ENCODE peak calls at places on chromosomes 3 and 15, in five cellular contexts. E, V, C, L and R are unnamed samples.

GRCh38 chr3:181764544-181764943 is 52.8 kb downstream of the SOX2 start:
- DNase-seq in E (no peak), V (no peak), C (no peak), L (no peak), R (no peak)

GRCh38 chr3:81452406-81452805 is 309.0 kb downstream of the GBE1 start:
- DNase-seq in E (no peak), V (no peak), C (no peak), L (no peak), R (no peak)

GRCh38 chr3:87625911-87626310 is 349.5 kb upstream of the POU1F1 start:
- DNase-seq in E (no peak), V (no peak), C (no peak), L (no peak), R (no peak)

GRCh38 chr3:73409405-73409804 is 215.3 kb downstream of the PDZRN3 start:
- DNase-seq in E (no peak), V (no peak), C (peak; percentile 84), L (no peak), R (no peak)

GRCh38 chr3:188899887-188900286 is 271.9 kb upstream of the TPRG1 start:
- DNase-seq in E (no peak), V (no peak), C (no peak), L (no peak), R (no peak)

GRCh38 chr3:25604107-25604805 is 60.5 kb downstream of the TOP2B start:
- DNase-seq in E (no peak), V (no peak), C (peak; percentile 57), L (no peak), R (no peak)

GRCh38 chr3:46416134-46417119 is 9.4 kb downstream of the CCRL2 start:
- DNase-seq in E (no peak), V (no peak), C (no peak), L (no peak), R (no peak)

GRCh38 chr3:52530918-52531635 is 2.6 kb downstream of the NT5DC2 start:
- DNase-seq in E (no peak), V (peak; percentile 25), C (no peak), L (peak; percentile 17), R (no peak)

GRCh38 chr15:88661041-88661765 is 22.4 kb downstream of the ISG20 start:
- DNase-seq in E (no peak), V (no peak), C (no peak), L (no peak), R (no peak)

GRCh38 chr15:63896336-63897115 is 62.8 kb upstream of the HERC1 start:
- DNase-seq in E (no peak), V (peak; percentile 31), C (peak; percentile 79), L (peak; percentile 83), R (peak; percentile 85)

GRCh38 chr3:30319713-30320112 is 286.7 kb upstream of the TGFBR2 start:
- DNase-seq in E (no peak), V (no peak), C (peak; percentile 79), L (no peak), R (no peak)

GRCh38 chr15:28996289-28996688 is 110.5 kb downstream of the APBA2 start:
- DNase-seq in E (no peak), V (no peak), C (no peak), L (no peak), R (no peak)

GRCh38 chr15:69626095-69627066 is 173.8 kb downstream of the RPLP1 start:
- DNase-seq in E (no peak), V (no peak), C (no peak), L (no peak), R (no peak)

GRCh38 chr3:188915137-188915536 is 256.6 kb upstream of the TPRG1 start:
- DNase-seq in E (no peak), V (no peak), C (no peak), L (no peak), R (no peak)

GRCh38 chr3:150073031-150073430 is 102.3 kb upstream of the PFN2 start:
- DNase-seq in E (no peak), V (no peak), C (no peak), L (no peak), R (no peak)

GRCh38 chr3:44326035-44326434 is 12.5 kb upstream of the TCAIM start:
- DNase-seq in E (no peak), V (no peak), C (peak; percentile 10), L (no peak), R (no peak)

GRCh38 chr15:92693922-92694331 is 38.4 kb upstream of the FAM174B start:
- DNase-seq in E (no peak), V (no peak), C (no peak), L (no peak), R (no peak)

GRCh38 chr3:111610189-111610588 is 15.0 kb upstream of the ZBED2 start:
- DNase-seq in E (no peak), V (no peak), C (no peak), L (peak; percentile 10), R (no peak)

GRCh38 chr3:150278843-150279341 is 129.2 kb upstream of the TSC22D2 start:
- DNase-seq in E (no peak), V (no peak), C (no peak), L (no peak), R (no peak)

GRCh38 chr15:62495670-62496328 is 330.7 kb upstream of the C2CD4B start:
- DNase-seq in E (peak; percentile 11), V (no peak), C (peak; percentile 94), L (no peak), R (no peak)

GRCh38 chr3:1696654-1697275 is 401.9 kb upstream of the CNTN4 start:
- DNase-seq in E (no peak), V (no peak), C (no peak), L (no peak), R (no peak)

GRCh38 chr15:100844167-100844566 is 35.5 kb upstream of the ALDH1A3 start:
- DNase-seq in E (no peak), V (no peak), C (no peak), L (no peak), R (no peak)

GRCh38 chr15:96693990-96694517 is 363.6 kb downstream of the NR2F2 start:
- DNase-seq in E (no peak), V (no peak), C (no peak), L (no peak), R (no peak)

GRCh38 chr3:17967111-17967510 is 224.7 kb upstream of the TBC1D5 start:
- DNase-seq in E (no peak), V (no peak), C (no peak), L (no peak), R (no peak)

GRCh38 chr3:58640700-58641372 is 25.7 kb downstream of the FAM3D start:
- DNase-seq in E (peak; percentile 44), V (peak; percentile 70), C (peak; percentile 56), L (peak; percentile 78), R (peak; percentile 87)

GRCh38 chr15:40500584-40501330 is 30.0 kb downstream of the CHST14 start:
- DNase-seq in E (no peak), V (no peak), C (peak; percentile 40), L (no peak), R (no peak)

GRCh38 chr15:91860498-91860897 is 7.0 kb downstream of the SLCO3A1 start:
- DNase-seq in E (no peak), V (no peak), C (no peak), L (no peak), R (no peak)

GRCh38 chr3:167684389-167684993 is 30.7 kb upstream of the WDR49 start:
- DNase-seq in E (peak; percentile 21), V (no peak), C (peak; percentile 14), L (peak; percentile 38), R (peak; percentile 35)

GRCh38 chr3:156602424-156602823 is 47.5 kb upstream of the SSR3 start:
- DNase-seq in E (no peak), V (no peak), C (peak; percentile 40), L (peak; percentile 54), R (peak; percentile 57)

GRCh38 chr3:107458871-107459270 is 63.9 kb upstream of the BBX start:
- DNase-seq in E (no peak), V (no peak), C (no peak), L (no peak), R (no peak)

GRCh38 chr3:17233398-17233800 is 348.6 kb downstream of the PLCL2 start:
- DNase-seq in E (peak; percentile 40), V (no peak), C (peak; percentile 28), L (peak; percentile 36), R (peak; percentile 28)

GRCh38 chr15:69160141-69160975 is at the start of gene GLCE:
- DNase-seq in E (peak; percentile 92), V (peak; percentile 96), C (peak; percentile 96), L (peak; percentile 98), R (peak; percentile 99)

DNA sequence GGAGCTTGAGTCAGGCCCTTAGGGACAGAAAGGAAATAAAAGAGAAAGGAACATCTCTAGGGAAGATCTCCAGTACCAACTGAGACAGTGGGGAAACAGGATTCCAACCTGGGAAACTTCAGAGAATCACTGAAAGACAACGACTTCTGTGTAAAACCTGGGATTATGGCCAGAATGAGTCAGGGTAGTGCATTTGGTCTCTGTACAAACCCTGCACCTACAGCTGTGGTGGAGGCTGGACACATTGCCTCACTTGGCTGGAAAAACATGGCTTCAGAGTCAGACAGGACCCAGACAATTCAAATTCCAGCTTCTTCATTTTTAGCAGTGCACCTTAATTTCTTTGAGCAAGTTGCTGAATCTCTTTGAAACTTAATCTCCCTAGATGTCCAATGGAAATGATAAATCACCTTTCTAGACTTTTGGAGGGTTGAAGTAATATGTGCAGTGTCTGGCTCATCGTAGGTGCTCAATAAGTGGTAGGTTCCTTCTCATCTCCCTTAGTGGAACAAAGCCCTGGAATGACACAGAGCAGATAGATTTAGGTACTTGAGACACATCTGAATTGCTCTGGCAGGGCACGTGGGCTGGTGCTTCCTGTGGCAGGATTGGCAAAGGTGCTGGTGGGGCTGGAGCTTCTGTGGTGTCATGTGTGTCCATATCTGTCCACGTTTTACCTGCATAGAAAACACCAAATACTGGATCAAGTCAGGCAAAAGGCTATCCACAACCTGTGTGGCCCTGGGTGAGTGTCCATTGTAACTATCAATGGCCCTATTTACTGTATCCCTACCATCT is 6.1 kb upstream of the CLSTN2 start:
- DNase-seq in E (no peak), V (no peak), C (no peak), L (no peak), R (no peak)
- TF ChIP-seq CTCF in E (no peak), V (no peak), C (no peak), L (no peak), R (no peak)

DNA sequence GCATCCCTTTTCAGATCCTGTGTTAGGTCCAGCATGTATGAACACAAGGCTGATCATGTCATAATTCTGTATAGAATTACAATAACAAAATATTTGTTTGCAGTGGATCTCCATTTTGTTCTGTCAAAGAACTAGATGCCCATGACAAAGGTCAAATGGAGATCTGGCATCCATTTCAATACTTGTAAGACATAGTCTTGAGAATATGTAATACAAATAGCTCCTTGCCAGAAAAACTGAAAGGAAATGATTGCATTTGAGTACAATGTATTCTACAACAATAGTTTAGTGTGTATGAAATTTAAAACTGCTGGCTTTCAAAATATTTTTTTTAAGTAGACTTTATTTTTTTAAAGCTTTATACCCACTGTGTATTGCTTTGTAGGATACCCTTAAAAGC is 101.1 kb downstream of the CMSS1 start:
- DNase-seq in E (no peak), V (no peak), C (no peak), L (no peak), R (no peak)
- TF ChIP-seq CTCF in E (no peak), V (no peak), C (no peak), L (no peak), R (no peak)

DNA sequence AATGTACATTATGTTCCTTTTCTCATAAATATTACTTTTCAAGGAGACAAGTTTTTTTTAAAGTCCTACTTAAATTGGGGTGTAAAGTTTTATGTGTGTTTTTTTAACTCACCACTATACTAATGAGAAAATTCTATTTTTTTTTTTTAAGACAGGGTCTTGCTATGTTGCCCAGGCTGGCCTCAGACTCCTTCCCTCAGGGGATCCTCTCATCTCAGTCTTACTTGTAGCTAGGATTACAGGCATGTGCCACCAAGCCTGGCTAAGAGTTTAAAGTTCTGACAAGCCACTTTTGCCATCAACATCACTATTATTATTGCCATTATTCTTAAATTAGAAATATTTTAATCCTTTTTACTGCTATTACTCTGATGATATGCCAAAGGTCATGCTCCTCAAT is 7.7 kb downstream of the TSPAN3 start:
- DNase-seq in E (no peak), V (no peak), C (no peak), L (no peak), R (no peak)
- TF ChIP-seq CTCF in E (no peak), V (no peak), C (no peak), L (no peak), R (no peak)

GRCh38 chr15:33074942-33075341 is 119.6 kb downstream of the FMN1 start:
- DNase-seq in E (no peak), V (no peak), C (no peak), L (no peak), R (no peak)
- TF ChIP-seq CTCF in E (no peak), V (no peak), C (no peak), L (no peak), R (no peak)